ENCODE peak calls at places on chromosome 16, in eight cellular contexts. One of them, this sample, is unnamed.

GRCh38 chr16:681746-682427 is 1.7 kb downstream of the STUB1 start:
- DNase-seq in tibial artery: no peak
- DNase-seq in lower leg skin: no peak
- DNase-seq in A549: no peak
- DNase-seq in breast epithelium: no peak
- DNase-seq in adrenal gland: no peak
- DNase-seq in fibroblast of mammary gland: peak; percentile 66
- DNase-seq in PC-9: no peak
- DNase-seq in this sample: no peak

GRCh38 chr16:82481455-82481854 is 145.3 kb upstream of the CDH13 start:
- DNase-seq in adrenal gland: no peak
- DNase-seq in lower leg skin: no peak
- DNase-seq in breast epithelium: no peak
- DNase-seq in tibial artery: no peak
- DNase-seq in A549: no peak
- DNase-seq in PC-9: no peak
- DNase-seq in fibroblast of mammary gland: peak; percentile 9
- DNase-seq in this sample: no peak

GRCh38 chr16:48318630-48319029 is 66.6 kb downstream of the SIAH1 start:
- DNase-seq in lower leg skin: peak; percentile 22
- DNase-seq in A549: no peak
- DNase-seq in PC-9: no peak
- DNase-seq in fibroblast of mammary gland: peak; percentile 44
- DNase-seq in breast epithelium: no peak
- DNase-seq in adrenal gland: no peak
- DNase-seq in tibial artery: no peak
- DNase-seq in this sample: no peak

GRCh38 chr16:10314811-10315210 is 71.0 kb upstream of the ATF7IP2 start:
- DNase-seq in fibroblast of mammary gland: peak; percentile 26
- DNase-seq in tibial artery: no peak
- DNase-seq in adrenal gland: no peak
- DNase-seq in PC-9: no peak
- DNase-seq in A549: no peak
- DNase-seq in lower leg skin: no peak
- DNase-seq in breast epithelium: no peak
- DNase-seq in this sample: no peak

GRCh38 chr16:87490091-87490798 is 2.6 kb downstream of the ZCCHC14 start:
- DNase-seq in PC-9: no peak
- DNase-seq in fibroblast of mammary gland: no peak
- DNase-seq in lower leg skin: no peak
- DNase-seq in tibial artery: no peak
- DNase-seq in A549: no peak
- DNase-seq in breast epithelium: no peak
- DNase-seq in adrenal gland: no peak
- DNase-seq in this sample: no peak

GRCh38 chr16:12360240-12360639 is 383.7 kb downstream of the SNX29 start:
- DNase-seq in tibial artery: no peak
- DNase-seq in breast epithelium: no peak
- DNase-seq in fibroblast of mammary gland: no peak
- DNase-seq in adrenal gland: no peak
- DNase-seq in lower leg skin: no peak
- DNase-seq in A549: no peak
- DNase-seq in PC-9: no peak
- DNase-seq in this sample: no peak

GRCh38 chr16:52964290-52964689 is 88.4 kb downstream of the CHD9NB start:
- DNase-seq in fibroblast of mammary gland: no peak
- DNase-seq in PC-9: no peak
- DNase-seq in tibial artery: no peak
- DNase-seq in breast epithelium: no peak
- DNase-seq in A549: no peak
- DNase-seq in adrenal gland: no peak
- DNase-seq in lower leg skin: no peak
- DNase-seq in this sample: no peak

GRCh38 chr16:57889960-57890751 is 80.8 kb downstream of the CNGB1 start:
- DNase-seq in A549: no peak
- DNase-seq in fibroblast of mammary gland: peak; percentile 64
- DNase-seq in breast epithelium: no peak
- DNase-seq in adrenal gland: no peak
- DNase-seq in lower leg skin: peak; percentile 32
- DNase-seq in PC-9: no peak
- DNase-seq in tibial artery: no peak
- DNase-seq in this sample: no peak

GRCh38 chr16:15493416-15494181 is 59.2 kb downstream of the BMERB1 start:
- DNase-seq in adrenal gland: no peak
- DNase-seq in A549: no peak
- DNase-seq in fibroblast of mammary gland: peak; percentile 94
- DNase-seq in PC-9: no peak
- DNase-seq in lower leg skin: no peak
- DNase-seq in tibial artery: no peak
- DNase-seq in breast epithelium: no peak
- DNase-seq in this sample: no peak

GRCh38 chr16:30070490-30070889 is 4.9 kb downstream of the ALDOA start:
- DNase-seq in tibial artery: no peak
- DNase-seq in A549: no peak
- DNase-seq in lower leg skin: no peak
- DNase-seq in PC-9: no peak
- DNase-seq in fibroblast of mammary gland: no peak
- DNase-seq in adrenal gland: no peak
- DNase-seq in breast epithelium: no peak
- DNase-seq in this sample: no peak

GRCh38 chr16:58160855-58161254 is 31.7 kb upstream of the CFAP20 start:
- DNase-seq in A549: no peak
- DNase-seq in breast epithelium: no peak
- DNase-seq in fibroblast of mammary gland: no peak
- DNase-seq in adrenal gland: no peak
- DNase-seq in PC-9: no peak
- DNase-seq in lower leg skin: no peak
- DNase-seq in tibial artery: no peak
- DNase-seq in this sample: no peak

GRCh38 chr16:24188143-24188542 is 68.0 kb upstream of the CACNG3 start:
- DNase-seq in breast epithelium: no peak
- DNase-seq in lower leg skin: no peak
- DNase-seq in A549: no peak
- DNase-seq in fibroblast of mammary gland: no peak
- DNase-seq in adrenal gland: no peak
- DNase-seq in PC-9: no peak
- DNase-seq in tibial artery: no peak
- DNase-seq in this sample: no peak

GRCh38 chr16:82773018-82773417 is 146.2 kb downstream of the CDH13 start:
- DNase-seq in lower leg skin: no peak
- DNase-seq in A549: no peak
- DNase-seq in adrenal gland: no peak
- DNase-seq in fibroblast of mammary gland: no peak
- DNase-seq in PC-9: no peak
- DNase-seq in tibial artery: no peak
- DNase-seq in breast epithelium: no peak
- DNase-seq in this sample: no peak

GRCh38 chr16:30543067-30543466 is 8.4 kb upstream of the ZNF747 start:
- DNase-seq in PC-9: no peak
- DNase-seq in fibroblast of mammary gland: no peak
- DNase-seq in breast epithelium: no peak
- DNase-seq in tibial artery: no peak
- DNase-seq in adrenal gland: no peak
- DNase-seq in lower leg skin: no peak
- DNase-seq in A549: no peak
- DNase-seq in this sample: no peak

DNA sequence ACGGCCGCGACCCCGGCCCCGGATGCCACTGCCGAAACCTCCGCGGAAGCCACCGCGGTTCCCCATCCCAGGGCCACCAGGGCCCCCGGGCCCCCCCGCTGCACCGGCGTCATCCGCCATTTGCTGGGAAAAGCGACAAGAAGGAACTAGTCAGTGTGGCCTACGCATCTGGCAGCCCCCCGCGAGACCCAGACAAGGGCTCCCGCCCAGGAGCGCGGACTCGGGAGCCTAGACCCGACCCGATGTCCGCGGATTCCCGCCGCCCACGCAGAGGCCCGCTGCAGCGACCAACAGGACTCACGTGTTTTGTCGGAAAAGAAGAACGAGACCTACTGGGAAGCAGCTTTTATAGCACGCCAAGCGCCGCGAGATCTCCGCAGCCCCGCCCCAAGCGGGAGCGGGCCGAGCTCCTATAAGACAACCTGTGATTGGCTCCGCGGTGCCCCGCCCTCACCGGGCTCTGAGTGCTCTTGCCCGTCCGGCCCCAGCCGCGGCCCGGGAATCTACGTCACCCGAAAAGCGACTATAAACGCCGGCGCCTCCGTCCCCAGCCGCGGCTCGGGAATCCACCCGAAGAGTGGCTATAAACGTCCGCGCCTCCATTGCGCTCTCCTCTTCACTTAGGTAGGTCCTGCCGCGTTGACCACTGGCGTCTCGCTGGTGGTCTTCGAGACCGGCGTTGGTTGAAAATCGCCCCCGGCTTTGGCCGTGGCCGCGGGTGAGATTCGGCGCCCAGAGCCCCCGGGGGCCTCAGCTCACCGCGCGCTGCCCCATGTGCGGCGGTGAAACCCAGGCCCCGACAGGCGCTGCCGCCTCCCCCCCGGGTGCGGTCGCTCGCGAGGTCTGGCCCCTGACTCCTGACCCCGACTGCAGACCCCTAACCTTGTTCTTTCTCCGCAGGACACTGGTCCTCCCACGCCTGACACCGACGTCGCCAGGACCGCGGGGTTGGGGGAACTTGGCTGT is at the start of gene RPS2:
- DNase-seq in A549: peak; percentile 99
- DNase-seq in tibial artery: peak; percentile 99
- DNase-seq in PC-9: peak; percentile 99
- DNase-seq in breast epithelium: peak; percentile 99
- DNase-seq in adrenal gland: peak; percentile 99
- DNase-seq in lower leg skin: peak; percentile 99
- DNase-seq in fibroblast of mammary gland: peak; percentile 98
- DNase-seq in this sample: peak; percentile 93
- TF ChIP-seq CTCF in A549: no peak
- TF ChIP-seq CTCF in tibial artery: no peak
- TF ChIP-seq CTCF in PC-9: no peak
- TF ChIP-seq CTCF in breast epithelium: no peak
- TF ChIP-seq CTCF in adrenal gland: no peak
- TF ChIP-seq CTCF in lower leg skin: no peak
- TF ChIP-seq CTCF in fibroblast of mammary gland: no peak
- TF ChIP-seq CTCF in this sample: no peak

DNA sequence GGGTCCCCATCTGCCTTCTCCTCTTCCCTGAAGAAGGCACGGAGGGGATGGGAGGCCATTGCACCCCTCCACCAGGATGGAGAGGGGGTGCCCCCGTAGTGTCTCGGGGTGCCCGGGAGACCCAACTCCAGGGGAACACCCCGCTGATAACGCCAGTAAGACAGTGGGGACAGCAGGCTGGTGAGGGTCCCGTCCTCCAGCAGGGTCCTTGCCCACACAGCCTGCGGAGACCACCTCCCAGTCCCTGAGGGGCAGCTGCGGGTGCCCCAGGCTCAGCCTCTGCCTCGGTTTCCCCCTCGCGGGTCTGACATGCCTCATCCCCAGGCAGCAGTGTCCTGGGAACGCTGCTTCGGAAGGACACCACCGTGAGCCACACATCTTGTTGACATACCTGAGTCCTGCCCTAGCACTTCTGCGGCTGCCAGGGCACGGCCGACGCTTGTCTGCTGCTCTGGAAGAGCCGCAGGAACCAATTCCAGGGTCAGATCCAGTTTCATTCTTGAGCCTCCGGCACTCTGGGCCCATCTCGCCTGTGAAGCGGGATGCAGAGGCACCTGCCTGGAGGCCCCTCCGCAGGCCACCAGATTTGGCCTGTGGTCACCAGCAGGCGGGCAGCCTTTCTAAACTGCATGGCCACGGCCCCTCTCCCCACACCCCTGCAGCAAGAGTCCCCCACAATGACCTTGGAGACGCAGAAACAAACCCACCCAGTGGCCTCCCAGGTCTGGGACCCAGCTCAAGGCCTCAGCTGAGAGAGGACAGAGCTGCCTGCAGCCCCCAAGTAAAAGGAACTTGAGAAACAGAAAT is 39.9 kb upstream of the ZC3H18 start:
- DNase-seq in A549: no peak
- DNase-seq in breast epithelium: no peak
- DNase-seq in lower leg skin: no peak
- DNase-seq in PC-9: no peak
- DNase-seq in adrenal gland: no peak
- DNase-seq in fibroblast of mammary gland: no peak
- DNase-seq in tibial artery: no peak
- DNase-seq in this sample: no peak
- H3K4me3 ChIP-seq in A549: no peak overlapping the region
- H3K4me3 ChIP-seq in breast epithelium: no peak overlapping the region
- H3K4me3 ChIP-seq in lower leg skin: no peak overlapping the region
- H3K4me3 ChIP-seq in PC-9: no peak overlapping the region
- H3K4me3 ChIP-seq in adrenal gland: no peak overlapping the region
- H3K4me3 ChIP-seq in fibroblast of mammary gland: no peak overlapping the region
- H3K4me3 ChIP-seq in tibial artery: no peak overlapping the region
- H3K4me3 ChIP-seq in this sample: no peak overlapping the region

DNA sequence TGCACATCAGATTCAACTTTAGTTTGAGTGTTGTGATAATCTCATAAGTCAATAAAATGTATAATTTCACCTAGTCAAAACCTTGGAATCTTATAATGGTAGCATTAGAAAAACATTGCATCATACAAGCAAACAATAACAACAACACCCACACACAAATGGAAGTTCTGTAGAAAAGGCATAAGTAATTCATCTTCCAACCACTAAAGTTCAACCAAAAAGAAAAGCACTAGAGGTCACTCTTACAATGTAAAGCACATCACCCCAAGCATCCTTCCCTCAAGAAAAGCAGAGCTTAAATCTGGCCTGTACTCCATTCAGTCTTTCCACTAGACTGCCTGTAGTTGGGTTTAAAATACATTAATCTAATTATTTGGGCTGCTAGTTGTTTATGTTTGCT is 1.8 kb downstream of the CNTNAP4 start:
- DNase-seq in A549: peak; percentile 26
- DNase-seq in PC-9: no peak
- DNase-seq in fibroblast of mammary gland: peak; percentile 70
- DNase-seq in tibial artery: no peak
- DNase-seq in adrenal gland: no peak
- DNase-seq in breast epithelium: no peak
- DNase-seq in lower leg skin: no peak
- DNase-seq in this sample: peak; percentile 28
- TF ChIP-seq CTCF in A549: peak; percentile 20
- TF ChIP-seq CTCF in PC-9: no peak
- TF ChIP-seq CTCF in fibroblast of mammary gland: peak; percentile 47
- TF ChIP-seq CTCF in tibial artery: no peak
- TF ChIP-seq CTCF in adrenal gland: no peak
- TF ChIP-seq CTCF in breast epithelium: peak; percentile 21
- TF ChIP-seq CTCF in lower leg skin: no peak
- TF ChIP-seq CTCF in this sample: peak; percentile 51

DNA sequence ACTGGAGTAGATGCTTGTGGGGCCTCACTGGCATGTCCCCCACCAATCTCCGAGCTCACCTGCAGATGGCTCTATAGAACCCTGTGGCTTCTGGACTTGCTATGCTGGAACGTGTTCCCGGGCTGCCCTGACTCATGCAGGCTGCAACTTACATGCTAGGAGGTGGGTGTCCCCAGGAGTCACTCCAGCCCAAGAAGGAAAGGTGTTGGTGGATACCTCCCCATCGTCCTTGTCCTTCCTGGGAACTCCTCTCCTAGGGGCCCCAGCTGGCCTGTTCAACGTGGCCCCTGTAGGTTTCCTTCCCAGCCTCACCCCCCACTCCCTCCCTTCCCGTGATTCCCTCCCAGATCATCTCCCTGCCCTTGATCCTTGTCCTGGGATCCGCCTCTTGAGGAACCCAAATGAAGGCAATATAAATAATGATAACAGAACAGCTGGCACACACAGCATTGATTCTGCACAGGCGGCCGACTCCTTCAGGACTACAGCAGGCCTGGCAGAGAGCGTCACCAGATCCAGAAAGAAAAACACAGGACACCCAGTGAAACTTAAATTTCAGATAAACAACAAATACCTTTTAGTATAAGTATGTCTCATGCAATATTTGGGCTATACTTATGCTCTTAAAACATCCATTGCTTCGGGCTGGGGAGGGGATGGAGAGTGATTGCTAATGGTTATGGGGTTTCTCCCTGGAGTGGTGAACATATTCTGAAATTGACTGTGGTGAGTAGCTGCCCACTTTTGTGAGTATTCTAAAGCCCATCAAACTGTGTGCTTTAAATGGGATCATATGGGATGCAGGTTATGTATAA is 221.1 kb upstream of the GSE1 start:
- DNase-seq in breast epithelium: no peak
- DNase-seq in A549: no peak
- DNase-seq in adrenal gland: peak; percentile 37
- DNase-seq in lower leg skin: no peak
- DNase-seq in PC-9: no peak
- DNase-seq in fibroblast of mammary gland: no peak
- DNase-seq in tibial artery: peak; percentile 61
- DNase-seq in this sample: no peak
- H3K4me3 ChIP-seq in breast epithelium: no peak overlapping the region
- H3K4me3 ChIP-seq in A549: no peak overlapping the region
- H3K4me3 ChIP-seq in adrenal gland: no peak overlapping the region
- H3K4me3 ChIP-seq in lower leg skin: no peak overlapping the region
- H3K4me3 ChIP-seq in PC-9: no peak overlapping the region
- H3K4me3 ChIP-seq in fibroblast of mammary gland: no peak overlapping the region
- H3K4me3 ChIP-seq in tibial artery: no peak overlapping the region
- H3K4me3 ChIP-seq in this sample: no peak overlapping the region

This sample was measured in LNCaP clone FGC.